ENCODE peak calls at places on chromosomes 13 and 19, in seven cellular contexts. I, P, X, M, K, A and U are unnamed samples.

GRCh38 chr19:980133-980998 is 3.8 kb upstream of the WDR18 start:
- DNase-seq in K (peak), P (no peak), I (no peak), M (peak), A (no peak), X (no peak), U (peak)

GRCh38 chr13:112443191-112444000 is 67.2 kb downstream of the SPACA7 start:
- DNase-seq in P (peak), I (no peak), K (peak), M (no peak), X (no peak), A (peak), U (no peak)

GRCh38 chr19:867301-867793 is 7.9 kb downstream of the CFD start:
- DNase-seq in K (peak), P (peak), A (no peak), I (no peak), M (no peak), X (no peak), U (no peak)

GRCh38 chr13:83752141-83752540 is 130.1 kb downstream of the SLITRK1 start:
- DNase-seq in X (peak), A (no peak), P (no peak), K (no peak), M (no peak), I (no peak), U (no peak)

GRCh38 chr19:53906211-53907192 is 2.6 kb upstream of the CACNG7 start:
- DNase-seq in I (peak), A (peak), M (peak), P (no peak), X (no peak), K (peak), U (peak)

GRCh38 chr19:531009-531752 is 379 bp upstream of the CDC34 start:
- DNase-seq in K (peak), P (peak), I (peak), X (no peak), A (peak), M (peak), U (peak)

GRCh38 chr13:112562786-112563383 is 25.1 kb downstream of the TUBGCP3 start:
- DNase-seq in A (no peak), P (no peak), X (no peak), M (no peak), K (no peak), I (no peak), U (no peak)

GRCh38 chr13:28231642-28232041 is 93.3 kb downstream of the PAN3 start:
- DNase-seq in A (no peak), M (no peak), X (no peak), K (no peak), I (no peak), P (no peak), U (no peak)

GRCh38 chr13:48624858-48625257 is 28.9 kb upstream of the CYSLTR2 start:
- DNase-seq in P (no peak), M (no peak), K (no peak), X (no peak), A (no peak), I (no peak), U (no peak)

GRCh38 chr19:56211718-56212117 is 9.6 kb downstream of the ZSCAN5C start:
- DNase-seq in X (no peak), A (no peak), I (no peak), M (no peak), P (no peak), K (peak), U (no peak)

GRCh38 chr13:42401376-42401775 is 129.4 kb downstream of the AKAP11 start:
- DNase-seq in P (no peak), K (no peak), M (no peak), A (no peak), X (no peak), I (no peak), U (no peak)

GRCh38 chr13:39106216-39106995 is 68.2 kb downstream of the NHLRC3 start:
- DNase-seq in I (no peak), X (no peak), P (no peak), A (no peak), K (no peak), M (no peak), U (peak)

GRCh38 chr13:29500426-29500825 is 95.1 kb downstream of the SLC7A1 start:
- DNase-seq in A (no peak), P (no peak), X (no peak), I (no peak), K (no peak), M (no peak), U (no peak)

GRCh38 chr13:47945738-47946137 is 55.3 kb downstream of the SUCLA2 start:
- DNase-seq in A (no peak), K (no peak), I (no peak), X (no peak), P (no peak), M (no peak), U (no peak)

GRCh38 chr19:50387176-50387867 is 3.2 kb downstream of the POLD1 start:
- DNase-seq in K (no peak), P (no peak), A (no peak), M (peak), I (no peak), X (no peak), U (peak)

GRCh38 chr19:45664575-45664974 is 3.4 kb upstream of the GIPR start:
- DNase-seq in M (no peak), X (no peak), I (no peak), P (no peak), A (no peak), K (no peak), U (no peak)

GRCh38 chr13:21138561-21138960 is 37.8 kb downstream of the SKA3 start:
- DNase-seq in I (no peak), P (no peak), A (no peak), X (no peak), M (no peak), K (no peak), U (no peak)

GRCh38 chr19:21398851-21399250 is 1.9 kb downstream of the ZNF493 start:
- DNase-seq in P (no peak), K (no peak), X (no peak), M (no peak), A (no peak), I (no peak), U (no peak)

GRCh38 chr13:58992478-58993042 is 1171.2 kb downstream of the DIAPH3 start:
- DNase-seq in I (no peak), K (no peak), P (no peak), X (no peak), A (no peak), M (no peak), U (no peak)

GRCh38 chr13:58991826-58992477 is 1171.8 kb downstream of the DIAPH3 start:
- DNase-seq in K (no peak), P (no peak), M (no peak), I (no peak), X (no peak), A (no peak), U (no peak)

GRCh38 chr13:58999851-59000250 is 1163.9 kb downstream of the DIAPH3 start:
- DNase-seq in X (no peak), I (no peak), K (no peak), P (no peak), M (no peak), A (no peak), U (no peak)

GRCh38 chr13:58994778-58995177 is 1169.0 kb downstream of the DIAPH3 start:
- DNase-seq in K (no peak), I (no peak), P (no peak), M (no peak), A (no peak), X (no peak), U (no peak)

DNA sequence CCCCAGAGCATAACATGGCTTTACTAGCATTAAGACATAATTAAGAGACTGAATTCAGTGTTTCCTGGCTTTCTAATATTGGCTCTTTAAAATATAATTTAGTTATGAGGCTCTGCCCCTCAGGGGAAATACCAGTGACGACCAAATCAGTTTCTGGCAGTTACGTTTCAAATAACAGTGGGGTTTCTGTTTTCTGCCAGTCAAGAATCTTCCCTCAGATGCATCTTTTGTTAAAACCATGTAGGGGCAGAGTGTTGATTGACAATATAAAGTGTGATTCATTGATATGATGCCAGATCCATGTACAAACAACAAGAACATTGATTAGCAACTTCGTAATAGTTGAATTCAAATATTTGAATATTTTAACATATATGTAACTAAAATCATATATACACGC is 1169.7 kb downstream of the DIAPH3 start:
- DNase-seq in I (no peak), K (no peak), P (no peak), A (no peak), X (no peak), M (no peak), U (no peak)
- TF ChIP-seq CTCF in I (no peak), K (no peak), P (no peak), A (no peak), X (no peak), M (no peak), U (no peak)

GRCh38 chr13:63124863-63125262 is 1709.2 kb upstream of the PCDH20 start:
- DNase-seq in K (no peak), I (no peak), X (no peak), A (no peak), M (no peak), P (no peak), U (no peak)
- TF ChIP-seq CTCF in K (peak), I (no peak), X (no peak), A (peak), M (no peak), P (peak), U (no peak)

DNA sequence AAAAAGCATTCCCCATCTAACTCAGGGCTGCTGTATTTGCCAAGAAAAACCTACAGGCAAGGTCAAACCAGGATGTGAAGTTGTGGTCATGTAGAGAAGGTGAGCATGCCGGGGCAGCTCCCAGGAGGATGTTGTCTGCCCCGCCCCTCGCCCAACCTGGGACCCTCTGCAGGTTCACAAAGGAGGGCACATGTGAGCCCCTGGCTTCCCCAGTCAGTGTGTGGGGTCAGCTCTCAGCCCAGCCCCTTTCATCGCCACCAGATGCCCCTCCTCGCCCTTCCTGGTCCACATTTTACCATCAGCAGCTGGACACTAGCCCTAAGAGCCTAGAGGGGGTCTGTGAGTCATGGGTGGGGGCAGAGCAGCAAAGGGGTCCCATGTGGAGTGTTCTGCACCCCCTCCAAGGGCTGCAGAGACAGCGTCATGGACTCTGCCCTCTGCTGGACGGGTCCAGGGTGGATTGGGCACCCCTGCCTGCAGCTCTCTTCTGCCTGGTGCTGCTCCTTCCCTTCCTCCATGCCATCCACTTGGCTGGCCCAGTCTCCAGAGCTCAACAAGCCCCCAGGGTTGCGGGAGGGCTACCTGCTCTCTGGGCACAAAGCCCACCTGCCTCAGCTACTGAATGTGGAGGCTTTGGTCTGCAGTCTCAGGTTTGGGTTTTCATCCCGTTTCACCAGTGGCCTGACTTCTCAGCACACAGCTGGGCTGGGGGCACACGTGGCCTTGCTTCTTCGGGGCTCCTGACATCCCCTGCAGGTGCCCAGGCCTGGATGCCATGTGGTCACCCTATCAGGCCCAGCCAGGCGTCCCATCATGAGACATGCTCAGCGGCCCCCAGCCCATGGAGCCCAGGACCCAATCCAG is 3.7 kb downstream of the PLEKHF1 start:
- DNase-seq in I (no peak), A (peak), P (no peak), X (no peak), M (no peak), K (no peak), U (no peak)
- TF ChIP-seq CTCF in I (no peak), A (peak), P (peak), X (peak), M (no peak), K (peak), U (no peak)

DNA sequence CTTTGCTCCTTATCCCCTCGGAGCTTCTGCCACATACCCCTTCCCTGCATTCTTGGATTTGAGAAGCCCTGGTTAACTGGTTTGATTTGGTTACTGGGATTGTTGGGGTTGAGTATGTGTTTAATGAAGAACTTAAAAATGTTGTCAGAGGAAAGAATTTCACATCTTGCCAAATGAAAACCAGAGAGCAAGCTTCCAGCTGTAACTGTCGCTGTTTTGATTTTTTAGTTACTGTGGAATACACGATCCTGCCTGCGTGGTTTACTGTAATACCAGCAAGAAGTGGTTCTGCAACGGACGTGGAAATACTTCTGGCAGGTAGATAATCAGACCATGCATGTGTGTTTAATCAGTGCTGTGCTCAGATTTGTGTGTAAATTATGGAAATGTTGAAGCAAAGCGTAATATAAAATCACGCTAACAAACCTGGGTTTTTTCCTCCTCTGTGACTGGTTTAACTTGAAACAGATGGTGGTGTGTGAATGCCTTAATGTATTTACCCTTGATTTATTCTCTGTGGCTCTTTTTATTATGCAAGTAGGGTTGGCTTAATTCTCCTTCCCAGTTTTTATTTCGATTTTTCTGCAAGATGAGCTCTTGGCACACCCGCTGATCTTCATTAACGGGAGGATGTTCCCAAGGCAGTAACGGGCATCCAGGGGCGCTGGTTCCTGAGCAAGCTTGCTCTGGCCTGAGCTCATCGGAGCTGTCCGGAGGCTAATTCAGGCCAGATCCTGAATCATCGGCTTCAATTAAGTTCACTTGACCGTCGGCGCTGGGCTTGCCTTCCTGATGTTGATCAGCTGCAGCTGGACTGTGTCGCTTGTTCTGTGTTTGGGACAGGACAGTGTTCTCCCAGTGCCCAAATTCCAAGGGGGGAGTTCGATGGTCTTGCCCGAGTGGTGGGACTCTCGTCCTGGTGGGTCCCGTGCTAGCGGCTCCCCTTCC is 16.0 kb downstream of the UPF1 start:
- DNase-seq in K (no peak), A (no peak), M (peak), I (peak), P (no peak), X (no peak), U (no peak)
- TF ChIP-seq CTCF in K (no peak), A (peak), M (no peak), I (no peak), P (peak), X (no peak), U (peak)

GRCh38 chr13:106143392-106143791 is 392.1 kb downstream of the EFNB2 start:
- DNase-seq in P (no peak), K (no peak), A (no peak), M (no peak), I (no peak), X (no peak), U (no peak)

GRCh38 chr13:106143930-106144709 is 391.3 kb downstream of the EFNB2 start:
- DNase-seq in K (no peak), X (peak), P (no peak), I (no peak), A (no peak), M (no peak), U (no peak)

GRCh38 chr13:106145997-106146864 is 389.2 kb downstream of the EFNB2 start:
- DNase-seq in I (no peak), P (no peak), K (no peak), M (no peak), A (no peak), X (no peak), U (no peak)

GRCh38 chr13:106140476-106140875 is 395.0 kb downstream of the EFNB2 start:
- DNase-seq in P (no peak), M (no peak), K (no peak), A (no peak), X (no peak), I (no peak), U (no peak)

GRCh38 chr13:106145070-106145469 is 390.4 kb downstream of the EFNB2 start:
- DNase-seq in K (no peak), I (no peak), X (no peak), P (no peak), A (no peak), M (no peak), U (no peak)
- TF ChIP-seq CTCF in K (no peak), I (no peak), X (no peak), P (no peak), A (no peak), M (no peak), U (no peak)

GRCh38 chr19:16715613-16716012 is 4.0 kb upstream of the NWD1 start:
- DNase-seq in M (no peak), K (no peak), A (no peak), X (no peak), I (no peak), P (no peak), U (no peak)
- TF ChIP-seq CTCF in M (no peak), K (no peak), A (no peak), X (no peak), I (no peak), P (no peak), U (no peak)

GRCh38 chr19:13299838-13300237 is 149.6 kb downstream of the IER2 start:
- DNase-seq in I (no peak), X (no peak), K (peak), P (no peak), M (no peak), A (no peak), U (no peak)
- TF ChIP-seq CTCF in I (no peak), X (peak), K (no peak), P (no peak), M (no peak), A (no peak), U (no peak)